ENCODE peak calls at places on chromosomes 3 and 15, in nine cellular contexts. P, Q, M, O, H, E, W, A and G are unnamed samples.

GRCh38 chr15:45611305-45611704 is 23.5 kb upstream of the SQOR start:
- DNase-seq in O (no peak), Q (peak), H (no peak), A (no peak), M (no peak), P (no peak), W (no peak), E (peak), G (no peak)

GRCh38 chr15:70362911-70363310 is 265.2 kb upstream of the TLE3 start:
- DNase-seq in W (peak), E (peak), M (peak), Q (no peak), P (peak), A (no peak), H (peak), O (no peak), G (peak)

GRCh38 chr15:40925863-40926658 is 3.1 kb upstream of the DLL4 start:
- DNase-seq in Q (no peak), O (no peak), M (no peak), A (peak), H (peak), W (no peak), P (no peak), E (no peak), G (no peak)

GRCh38 chr3:117725314-117725713 is 1015.7 kb downstream of the TUSC7 start:
- DNase-seq in M (no peak), Q (no peak), O (no peak), H (no peak), E (no peak), P (no peak), A (no peak), W (no peak), G (no peak)

GRCh38 chr3:193704431-193704830 is 111.4 kb downstream of the OPA1 start:
- DNase-seq in E (no peak), P (no peak), H (peak), A (no peak), M (no peak), W (no peak), Q (no peak), O (no peak), G (no peak)

GRCh38 chr3:153252963-153253362 is 90.9 kb downstream of the RAP2B start:
- DNase-seq in O (no peak), P (no peak), E (no peak), M (no peak), W (no peak), H (no peak), Q (no peak), A (no peak), G (no peak)

GRCh38 chr15:35986072-35986666 is 440.2 kb upstream of the DPH6 start:
- DNase-seq in A (no peak), H (no peak), Q (no peak), P (no peak), E (no peak), W (peak), M (peak), O (no peak), G (no peak)

GRCh38 chr15:95520511-95520910 is 810.0 kb upstream of the NR2F2 start:
- DNase-seq in E (no peak), O (no peak), Q (peak), H (no peak), M (no peak), P (no peak), A (no peak), W (no peak), G (no peak)

DNA sequence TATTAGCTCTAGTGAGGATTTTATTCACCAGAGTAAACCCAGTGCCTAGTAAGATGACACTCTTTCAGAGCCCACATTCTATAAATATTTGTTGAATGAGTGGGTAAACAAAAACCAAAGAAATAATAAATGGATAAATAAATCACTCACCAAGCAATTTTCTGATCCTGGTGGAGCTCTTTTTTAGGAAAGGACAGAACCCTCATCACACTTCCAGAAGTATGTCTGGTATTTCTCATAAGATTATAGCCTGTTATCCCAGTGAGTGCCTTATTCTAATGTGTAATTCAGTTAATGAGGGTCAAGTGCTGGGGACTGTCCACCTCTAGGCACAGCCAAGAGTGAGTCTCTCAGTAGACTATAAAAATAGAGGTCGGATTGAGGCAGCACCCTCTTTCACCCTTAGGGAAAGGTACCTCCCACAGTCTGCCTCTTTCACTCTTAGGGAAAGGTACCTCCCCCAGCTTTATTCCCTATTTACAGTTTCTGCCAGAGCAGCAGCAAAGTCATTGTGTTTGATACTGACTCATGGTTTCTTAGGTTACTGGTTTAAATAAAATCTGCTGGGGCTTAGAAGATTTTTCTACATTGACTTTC is 144.9 kb downstream of the STAC start:
- DNase-seq in E (no peak), H (no peak), P (no peak), M (no peak), A (no peak), O (no peak), Q (no peak), W (no peak), G (no peak)
- TF ChIP-seq CTCF in E (no peak), H (no peak), P (no peak), M (no peak), A (no peak), O (no peak), Q (no peak), W (no peak), G (no peak)

GRCh38 chr15:78438595-78439285 is 724 bp downstream of the IREB2 start:
- DNase-seq in P (peak), A (peak), E (no peak), W (peak), H (peak), Q (no peak), M (peak), O (no peak), G (peak)
- TF ChIP-seq CTCF in P (no peak), A (no peak), E (no peak), W (peak), H (no peak), Q (no peak), M (peak), O (peak), G (no peak)

GRCh38 chr3:184040010-184040409 is 8.5 kb downstream of the HTR3D start:
- DNase-seq in W (peak), P (no peak), H (peak), M (no peak), A (no peak), E (no peak), O (peak), Q (no peak), G (no peak)
- TF ChIP-seq CTCF in W (peak), P (no peak), H (no peak), M (peak), A (no peak), E (no peak), O (peak), Q (no peak), G (no peak)

GRCh38 chr3:15527031-15527459 is 5.5 kb upstream of the COLQ start:
- DNase-seq in A (no peak), H (peak), E (no peak), M (peak), Q (peak), P (no peak), W (peak), O (no peak), G (peak)
- TF ChIP-seq CTCF in A (no peak), H (peak), E (no peak), M (no peak), Q (peak), P (no peak), W (peak), O (no peak), G (no peak)